ENCODE peak calls at places on chromosomes 12 and 14, in ten cellular contexts. D, T, B, M, S, G, K, R, W and I are unnamed samples. For H3K36me3, the result is how much of the 10 kb centered on the place peaks cover.

GRCh38 chr12:114405449-114406271 is at the start of gene TBX5:
- DNase-seq in B (no peak), T (no peak), M (no peak), D (peak), G (no peak), K (no peak), R (peak), W (no peak), S (no peak), I (no peak)

GRCh38 chr12:109760031-109760929 is 46.7 kb downstream of the FAM222A start:
- DNase-seq in R (peak), S (peak), D (no peak), T (peak), G (no peak), K (no peak), W (no peak), B (peak), M (no peak), I (peak)

GRCh38 chr14:66758031-66758613 is 250.2 kb downstream of the GPHN start:
- DNase-seq in D (no peak), M (no peak), K (no peak), R (no peak), S (no peak), T (no peak), G (no peak), B (no peak), W (no peak), I (no peak)

GRCh38 chr14:58109761-58110160 is 42.3 kb downstream of the ARMH4 start:
- DNase-seq in S (no peak), B (no peak), G (no peak), D (no peak), R (no peak), T (no peak), M (no peak), W (no peak), K (no peak), I (no peak)

GRCh38 chr12:53053223-53054111 is 3.6 kb downstream of the TNS2 start:
- DNase-seq in S (peak), G (peak), K (peak), W (peak), B (peak), T (peak), D (no peak), R (peak), M (peak), I (peak)

GRCh38 chr12:8664228-8664963 is 1.8 kb upstream of the MFAP5 start:
- DNase-seq in M (no peak), W (peak), G (no peak), D (no peak), R (peak), B (peak), K (peak), T (no peak), S (peak), I (no peak)

GRCh38 chr12:100539209-100539608 is 34.3 kb upstream of the GAS2L3 start:
- DNase-seq in D (peak), W (no peak), G (peak), T (no peak), S (no peak), K (no peak), M (no peak), B (no peak), R (no peak), I (peak)

GRCh38 chr14:22837750-22838538 is 1.6 kb downstream of the MMP14 start:
- DNase-seq in B (peak), W (peak), D (peak), R (no peak), K (peak), S (peak), T (no peak), M (peak), G (no peak), I (peak)

GRCh38 chr12:100234591-100235304 is 32.1 kb downstream of the DEPDC4 start:
- DNase-seq in D (peak), K (no peak), B (no peak), G (peak), M (no peak), S (no peak), T (no peak), R (no peak), W (no peak), I (no peak)

GRCh38 chr12:66964629-66965028 is 285.8 kb upstream of the GRIP1 start:
- DNase-seq in M (no peak), S (no peak), D (no peak), R (no peak), G (no peak), T (no peak), B (no peak), W (no peak), K (no peak), I (no peak)

GRCh38 chr14:56180754-56181542 is 62.7 kb downstream of the PELI2 start:
- DNase-seq in W (no peak), M (no peak), D (no peak), R (no peak), K (no peak), S (no peak), G (no peak), T (no peak), B (no peak), I (no peak)

GRCh38 chr12:107543841-107544240 is 141.8 kb upstream of the PWP1 start:
- DNase-seq in G (no peak), M (no peak), S (no peak), K (no peak), D (no peak), W (no peak), B (no peak), T (no peak), R (no peak), I (no peak)

GRCh38 chr14:70888681-70889175 is 18.5 kb upstream of the PCNX1 start:
- DNase-seq in T (no peak), W (no peak), K (no peak), B (no peak), R (no peak), S (no peak), D (peak), G (no peak), M (no peak), I (no peak)

GRCh38 chr14:90111895-90112534 is 50.2 kb downstream of the KCNK13 start:
- DNase-seq in M (no peak), R (no peak), D (peak), T (no peak), B (no peak), S (no peak), K (no peak), G (no peak), W (no peak), I (no peak)

GRCh38 chr12:57543666-57544065 is 3.3 kb downstream of the DCTN2 start:
- DNase-seq in G (peak), K (no peak), S (no peak), W (no peak), R (no peak), T (no peak), B (no peak), M (no peak), D (peak), I (no peak)

GRCh38 chr12:25590021-25590721 is 37.1 kb upstream of the LMNTD1 start:
- DNase-seq in D (no peak), R (no peak), K (no peak), T (no peak), B (no peak), S (no peak), M (no peak), G (no peak), W (no peak), I (no peak)

GRCh38 chr14:38238332-38238731 is 17.6 kb downstream of the CLEC14A start:
- DNase-seq in M (no peak), D (peak), W (no peak), S (no peak), T (no peak), B (no peak), G (peak), R (no peak), K (no peak), I (no peak)

GRCh38 chr14:58299665-58300202 is 1.4 kb downstream of the ARID4A start:
- DNase-seq in D (no peak), S (no peak), T (no peak), W (no peak), M (no peak), R (no peak), B (no peak), K (no peak), G (peak), I (no peak)

GRCh38 chr14:26204362-26204953 is 393.4 kb downstream of the NOVA1 start:
- DNase-seq in G (peak), B (no peak), T (peak), D (no peak), R (no peak), S (no peak), K (no peak), M (no peak), W (no peak), I (no peak)

GRCh38 chr14:33475623-33476022 is 475.3 kb downstream of the EGLN3 start:
- DNase-seq in M (peak), W (no peak), D (no peak), B (no peak), S (peak), G (peak), R (no peak), T (no peak), K (no peak), I (no peak)

GRCh38 chr12:1918875-1919236 is 404 bp upstream of the CACNA2D4 start:
- DNase-seq in G (no peak), W (no peak), S (no peak), D (no peak), B (no peak), K (no peak), M (no peak), R (no peak), T (no peak), I (no peak)

GRCh38 chr14:63777024-63777423 is 49.2 kb upstream of the SGPP1 start:
- DNase-seq in W (no peak), B (no peak), S (no peak), T (no peak), M (no peak), D (peak), G (peak), R (no peak), K (no peak), I (no peak)

GRCh38 chr14:77903233-77903632 is 103.3 kb downstream of the ADCK1 start:
- DNase-seq in B (no peak), S (no peak), D (no peak), W (no peak), M (no peak), T (no peak), G (no peak), K (no peak), R (no peak), I (no peak)

GRCh38 chr12:92718483-92718985 is 15.7 kb downstream of the PLEKHG7 start:
- DNase-seq in B (no peak), D (no peak), K (no peak), R (no peak), G (no peak), M (no peak), W (no peak), T (no peak), S (no peak), I (no peak)

GRCh38 chr14:60311417-60311816 is 62.4 kb downstream of the PPM1A start:
- DNase-seq in B (no peak), D (peak), S (no peak), G (peak), R (no peak), K (no peak), M (no peak), T (no peak), W (no peak), I (no peak)

GRCh38 chr14:74571901-74572828 is 39.9 kb downstream of the LTBP2 start:
- DNase-seq in R (peak), T (no peak), K (peak), W (peak), M (peak), D (peak), G (peak), B (no peak), S (peak), I (peak)

GRCh38 chr12:123991402-123991951 is 18.5 kb downstream of the ZNF664 start:
- DNase-seq in T (no peak), G (no peak), M (no peak), W (no peak), D (no peak), B (no peak), K (no peak), S (no peak), R (no peak), I (no peak)

DNA sequence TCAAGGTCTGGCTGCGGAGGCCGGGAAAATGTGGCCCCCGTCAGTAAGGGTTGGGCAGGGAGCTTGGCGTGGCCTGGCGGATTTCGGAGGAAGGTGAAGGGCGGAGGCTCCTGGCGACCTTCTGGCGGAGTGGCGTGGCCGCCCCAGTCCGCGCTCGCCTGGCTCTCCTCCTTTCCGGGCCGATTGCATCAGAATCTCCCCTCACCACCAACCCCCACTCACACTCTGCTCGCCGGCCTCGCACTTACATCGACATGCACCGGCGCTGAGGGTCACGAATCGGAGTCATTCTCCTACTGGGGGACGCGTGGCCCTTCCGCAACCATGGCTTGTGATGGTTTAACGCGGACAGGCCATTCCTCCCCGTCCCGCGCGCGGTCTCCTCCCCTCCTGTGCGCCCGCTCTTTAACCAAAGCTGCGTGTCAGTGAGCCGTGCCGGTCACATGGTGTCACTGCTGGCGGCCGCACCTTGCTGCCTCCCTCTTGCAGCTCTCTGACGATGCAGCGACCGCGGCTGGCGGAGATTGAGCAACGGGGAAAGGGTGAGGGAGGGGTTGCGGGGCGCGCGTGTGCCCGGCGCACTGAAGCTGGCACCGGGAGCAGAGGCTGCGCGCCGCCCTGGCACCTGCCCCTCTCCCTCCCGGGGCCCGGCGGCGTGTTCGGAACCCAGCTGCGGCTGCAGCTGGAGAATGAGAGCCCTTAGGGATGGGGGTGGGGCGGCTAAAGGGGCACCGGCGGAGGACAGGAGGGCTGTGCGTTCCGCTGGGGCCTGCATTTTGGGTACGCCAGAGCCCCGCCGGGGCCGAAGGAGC is at the start of gene SLC38A1:
- DNase-seq in W (peak), B (peak), T (peak), S (peak), K (peak), R (peak), M (peak), G (peak), D (peak), I (peak)
- TF ChIP-seq POLR2A in W (peak), B (no peak), T (peak), S (peak), K (peak), R (peak), M (peak), G (peak), D (peak), I (peak)

GRCh38 chr12:6207254-6207942 is 7.2 kb downstream of the CD9 start:
- DNase-seq in R (no peak), B (no peak), W (no peak), D (no peak), M (peak), S (no peak), T (no peak), K (no peak), G (no peak), I (no peak)
- H3K36me3 ChIP-seq in R (under half), B (under half), W (under half), D (under half), M (under half), S (under half), T (under half), K (under half), G (under half), I (under half)

DNA sequence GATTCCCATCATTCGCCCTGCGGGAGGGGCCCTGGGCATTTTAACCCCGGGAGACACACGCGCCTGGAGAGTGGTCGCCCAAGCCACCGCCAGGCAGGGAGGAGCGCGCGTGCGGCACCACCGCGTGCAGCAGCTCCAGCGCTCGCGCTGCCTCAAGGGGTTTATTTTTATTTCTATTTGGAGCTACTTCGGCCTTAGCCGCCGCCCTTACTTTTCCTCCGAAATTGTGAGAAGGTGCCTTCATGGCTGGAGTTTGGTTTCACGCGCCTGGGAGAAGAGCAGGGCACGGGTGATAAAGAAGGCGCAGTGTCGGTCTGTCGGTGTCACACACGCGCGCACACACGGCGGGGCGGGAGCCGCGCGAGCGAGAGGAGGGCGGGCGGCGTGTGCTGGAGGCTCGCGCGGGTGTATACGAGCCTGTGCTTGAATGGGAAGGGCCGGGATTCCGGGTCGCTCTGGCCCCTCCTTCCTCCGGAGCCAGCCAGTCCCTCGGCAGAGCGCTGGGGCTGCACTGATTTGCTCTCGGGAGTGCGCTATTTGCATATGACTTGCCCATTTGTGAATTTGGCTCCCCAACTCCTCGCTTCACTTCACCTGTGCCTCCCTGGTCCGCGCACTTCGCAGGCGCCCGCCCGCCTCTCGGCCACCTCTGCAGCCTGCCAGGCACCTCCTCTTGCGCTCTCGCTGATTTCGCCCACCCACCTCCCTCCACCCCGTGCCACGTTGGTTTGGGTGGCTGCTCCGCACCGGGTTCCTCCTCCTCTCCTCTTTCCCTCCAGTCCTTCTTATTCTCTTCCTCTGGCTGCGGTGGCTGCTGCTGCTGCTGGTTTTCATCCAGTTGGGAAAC is 932.3 kb downstream of the DIO2 start:
- DNase-seq in W (peak), G (peak), S (peak), K (peak), R (peak), D (peak), B (peak), M (peak), T (peak), I (peak)
- TF ChIP-seq POLR2A in W (peak), G (no peak), S (peak), K (peak), R (peak), D (no peak), B (peak), M (peak), T (no peak), I (no peak)

GRCh38 chr12:29750131-29750927 is 33.4 kb downstream of the TMTC1 start:
- DNase-seq in W (no peak), B (no peak), D (peak), S (no peak), K (no peak), R (no peak), T (no peak), M (no peak), G (no peak), I (no peak)

GRCh38 chr12:29754235-29755189 is 29.2 kb downstream of the TMTC1 start:
- DNase-seq in T (no peak), M (no peak), B (no peak), S (no peak), K (no peak), R (no peak), W (no peak), G (peak), D (no peak), I (no peak)

GRCh38 chr12:29752121-29752520 is 31.6 kb downstream of the TMTC1 start:
- DNase-seq in M (no peak), D (peak), B (no peak), R (no peak), T (no peak), W (no peak), G (no peak), K (no peak), S (no peak), I (no peak)

GRCh38 chr12:29751676-29752075 is 32.1 kb downstream of the TMTC1 start:
- DNase-seq in T (no peak), W (no peak), B (no peak), R (no peak), K (no peak), G (no peak), S (no peak), M (no peak), D (no peak), I (no peak)

DNA sequence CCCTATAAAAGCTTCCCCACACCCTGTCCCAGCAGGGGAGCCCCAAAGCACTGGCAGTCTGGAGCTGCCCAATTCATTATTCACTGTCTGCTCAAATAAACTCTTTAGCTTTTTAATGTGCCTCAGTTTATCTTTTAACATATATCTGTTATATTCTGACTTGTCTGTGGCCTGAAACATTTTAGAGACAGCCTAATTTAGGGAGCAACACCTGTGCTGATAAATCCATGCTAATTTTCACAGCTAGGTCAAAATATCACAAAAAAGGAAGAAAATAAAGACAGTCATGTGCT is 32.9 kb downstream of the TMTC1 start:
- DNase-seq in R (no peak), B (no peak), D (no peak), M (no peak), T (no peak), S (no peak), K (no peak), W (no peak), G (no peak), I (no peak)
- H3K36me3 ChIP-seq in R (under half), B (under half), D (under half), M (under half), T (under half), S (under half), K (under half), W (under half), G (under half), I (under half)

DNA sequence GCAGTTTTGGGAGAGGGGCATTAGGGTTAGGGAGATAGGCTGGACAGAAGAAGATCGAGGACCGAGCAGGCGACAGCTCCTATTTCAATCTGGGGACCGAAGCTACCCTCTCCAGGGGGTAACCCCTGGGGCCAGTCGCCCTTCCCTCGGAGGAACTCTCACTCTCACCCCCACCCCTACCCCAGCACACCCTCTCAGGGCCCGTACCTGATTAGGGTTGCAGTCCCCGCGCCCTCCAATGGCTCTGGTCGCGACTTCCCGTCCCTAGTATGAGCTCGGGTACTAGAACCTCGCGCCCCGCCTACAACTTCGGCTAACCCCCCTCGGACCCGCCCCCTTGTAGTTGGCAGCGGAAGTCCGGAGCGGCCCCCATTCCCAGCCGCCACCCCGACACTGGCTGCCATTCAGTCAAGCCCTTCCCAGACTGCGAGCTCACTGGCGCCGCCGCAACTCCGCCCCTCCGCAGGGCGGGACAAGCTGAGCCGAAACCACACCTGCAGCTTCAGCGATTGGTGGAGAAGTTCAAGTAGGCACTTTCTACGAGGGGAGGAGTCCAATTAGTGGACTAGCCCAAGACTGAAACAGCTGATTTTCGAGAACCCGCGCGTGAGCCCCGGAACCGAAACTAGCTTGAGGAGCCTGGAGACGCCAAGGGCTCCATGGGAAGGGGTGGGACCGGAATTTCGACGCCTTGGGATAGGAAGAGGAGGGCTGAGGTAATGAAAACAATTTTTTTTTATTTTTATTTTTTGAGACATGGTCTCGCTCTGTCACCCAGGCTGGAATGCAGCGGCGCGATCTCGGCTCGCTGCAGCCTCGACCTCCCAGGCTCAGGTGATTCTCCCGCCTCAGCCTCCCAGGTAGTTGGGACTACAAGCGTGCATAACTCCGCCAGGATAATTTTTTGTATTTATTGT is at the start of gene STAT2:
- DNase-seq in T (peak), B (peak), W (peak), M (peak), K (peak), G (peak), D (peak), R (peak), S (peak), I (peak)
- TF ChIP-seq POLR2A in T (peak), B (peak), W (peak), M (peak), K (peak), G (peak), D (peak), R (peak), S (peak), I (peak)